ENCODE peak calls at places on chromosomes 2 and 18, in nine cellular contexts. O is astrocyte of the spinal cord, Q is lower leg skin, J is gastrocnemius medialis, N is breast epithelium, G is fibroblast of lung, W is GM12865, K is cardiac fibroblast, C is AG10803. M is an unnamed sample.

GRCh38 chr2:98545591-98545990 is 62.7 kb downstream of the COA5 start:
- DNase-seq in K (no peak), Q (no peak), O (no peak), C (no peak), W (no peak), G (no peak), J (no peak), N (no peak), M (no peak)

GRCh38 chr2:41927581-41928260 is 120.1 kb upstream of the PKDCC start:
- DNase-seq in N (no peak), O (no peak), C (no peak), G (no peak), J (no peak), W (no peak), Q (no peak), K (peak; percentile 66), M (no peak)

GRCh38 chr2:2840681-2841300 is 509.7 kb upstream of the MYT1L start:
- DNase-seq in K (no peak), C (no peak), J (no peak), O (no peak), W (no peak), G (no peak), Q (no peak), N (no peak), M (no peak)

GRCh38 chr2:150601280-150602038 is 114.0 kb upstream of the RND3 start:
- DNase-seq in W (no peak), O (peak; percentile 56), G (peak; percentile 86), C (peak; percentile 87), K (peak; percentile 79), Q (no peak), J (no peak), N (no peak), M (no peak)

GRCh38 chr18:80112623-80113248 is 3.7 kb downstream of the ADNP2 start:
- DNase-seq in C (no peak), W (no peak), O (no peak), K (peak; percentile 41), Q (no peak), J (no peak), G (peak; percentile 22), N (no peak), M (no peak)

GRCh38 chr2:117982376-117983033 is 31.4 kb downstream of the CCDC93 start:
- DNase-seq in J (no peak), W (no peak), Q (no peak), G (no peak), O (no peak), K (no peak), N (no peak), C (no peak), M (no peak)

GRCh38 chr2:132670961-132671781 is 1.2 kb upstream of the LYPD1 start:
- DNase-seq in N (no peak), J (no peak), K (peak; percentile 67), O (peak; percentile 97), W (no peak), Q (no peak), G (peak; percentile 97), C (peak; percentile 77), M (no peak)

GRCh38 chr18:22348521-22349316 is 69.0 kb downstream of the CTAGE1 start:
- DNase-seq in O (peak; percentile 62), K (peak; percentile 90), N (peak; percentile 67), W (no peak), C (peak; percentile 63), Q (no peak), J (no peak), G (peak; percentile 87), M (no peak)

GRCh38 chr2:222736301-222736700 is 64.8 kb downstream of the MOGAT1 start:
- DNase-seq in C (peak; percentile 49), K (peak; percentile 63), Q (no peak), G (peak; percentile 66), W (no peak), J (no peak), N (no peak), O (no peak), M (no peak)

GRCh38 chr2:224876522-224876921 is 160.4 kb upstream of the CCDC195 start:
- DNase-seq in N (no peak), J (no peak), Q (no peak), C (no peak), G (no peak), W (no peak), K (no peak), O (no peak), M (no peak)

GRCh38 chr2:193584001-193584400 is 1389.3 kb upstream of the TMEFF2 start:
- DNase-seq in J (no peak), G (peak; percentile 14), O (peak; percentile 32), Q (no peak), C (no peak), K (no peak), N (no peak), W (no peak), M (no peak)

GRCh38 chr18:57202881-57203280 is 56.0 kb downstream of the BOD1L2 start:
- DNase-seq in C (no peak), G (no peak), O (no peak), K (no peak), J (no peak), W (no peak), Q (no peak), N (no peak), M (no peak)

GRCh38 chr2:68762665-68763064 is 28.1 kb downstream of the ARHGAP25 start:
- DNase-seq in C (no peak), J (no peak), W (peak; percentile 59), O (no peak), N (no peak), Q (no peak), G (peak; percentile 85), K (peak; percentile 71), M (no peak)
- H3K4me3 ChIP-seq in C (no peak overlapping the region), J (no peak overlapping the region), W (no peak overlapping the region), O (no peak overlapping the region), N (no peak overlapping the region), Q (no peak overlapping the region), G (no peak overlapping the region), K (no peak overlapping the region), M (no peak overlapping the region)

DNA sequence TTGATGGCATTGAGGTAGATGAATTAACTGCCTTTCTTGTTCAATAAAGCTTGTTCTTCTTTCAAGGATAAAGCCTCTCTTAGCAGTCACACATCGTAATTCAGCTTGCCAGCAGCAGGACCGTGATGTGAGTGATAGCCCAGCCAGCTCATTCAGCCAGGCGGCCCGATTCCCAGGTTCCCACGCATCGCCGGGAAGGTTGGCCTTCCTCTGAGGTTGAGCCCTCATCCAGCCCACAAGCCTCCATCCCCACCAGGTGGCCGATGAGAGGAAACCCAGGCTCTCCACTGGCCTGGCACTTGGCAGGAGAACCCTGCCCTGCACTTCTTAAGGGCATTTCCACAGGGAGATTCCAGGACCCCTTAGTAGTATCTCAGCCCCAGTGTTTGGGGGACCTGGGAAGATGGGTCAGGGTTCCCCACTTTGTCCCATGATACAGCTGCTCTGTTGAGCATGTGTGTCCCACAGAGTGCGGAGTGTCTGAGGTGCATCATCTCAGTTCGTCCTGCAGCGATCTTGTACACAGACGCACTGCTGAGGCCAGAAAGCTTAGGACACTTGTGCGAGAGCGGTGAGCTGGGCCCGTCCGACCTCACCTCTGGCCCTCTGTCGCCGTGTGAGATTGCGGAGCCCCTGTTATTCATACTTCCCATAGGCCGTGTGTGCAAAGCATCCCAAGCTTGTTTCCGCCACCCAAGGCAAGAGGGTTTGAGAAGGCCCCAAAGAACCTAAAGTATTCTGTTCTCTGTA is 4.9 kb downstream of the AGAP1 start:
- DNase-seq in N (no peak), C (no peak), G (peak; percentile 56), K (no peak), J (no peak), Q (no peak), W (no peak), O (peak; percentile 37), M (no peak)
- TF ChIP-seq CTCF in N (peak; percentile 16), C (no peak), G (no peak), K (no peak), J (no peak), Q (no peak), W (no peak), O (peak; percentile 26), M (no peak)

GRCh38 chr2:230220347-230220969 is 674 bp upstream of the SP110 start:
- DNase-seq in G (no peak), K (no peak), W (no peak), N (no peak), Q (no peak), J (no peak), O (no peak), C (no peak), M (no peak)

GRCh38 chr2:230219419-230220331 is at the start of gene SP110:
- DNase-seq in G (peak; percentile 88), C (peak; percentile 85), K (peak; percentile 92), Q (peak; percentile 89), J (peak; percentile 54), N (peak; percentile 88), W (peak; percentile 91), O (peak; percentile 88), M (peak; percentile 70)

GRCh38 chr2:230216489-230216888 is 3.3 kb downstream of the SP110 start:
- DNase-seq in K (no peak), J (no peak), G (no peak), W (no peak), O (no peak), C (no peak), Q (no peak), N (no peak), M (no peak)

GRCh38 chr2:230217424-230217823 is 2.4 kb downstream of the SP110 start:
- DNase-seq in C (no peak), K (no peak), Q (no peak), N (no peak), G (no peak), W (peak; percentile 25), J (no peak), O (no peak), M (no peak)

GRCh38 chr2:230218411-230218810 is 1.4 kb downstream of the SP110 start:
- DNase-seq in G (no peak), C (no peak), J (no peak), K (peak; percentile 2), W (peak; percentile 46), Q (no peak), N (no peak), O (no peak), M (no peak)
- H3K4me3 ChIP-seq in G (peak overlapping the region; percentile 88), C (no peak overlapping the region), J (peak overlapping the region; percentile 69), K (no peak overlapping the region), W (peak overlapping the region; percentile 61), Q (no peak overlapping the region), N (peak overlapping the region; percentile 68), O (no peak overlapping the region), M (peak overlapping the region; percentile 69)

GRCh38 chr2:241151934-241152660 is 1.8 kb downstream of the PPP1R7 start:
- DNase-seq in N (no peak), Q (no peak), J (no peak), G (peak; percentile 5), C (no peak), O (no peak), K (no peak), W (no peak), M (no peak)

GRCh38 chr2:241149675-241149924 is 328 bp upstream of the PASK start:
- DNase-seq in Q (no peak), C (no peak), G (no peak), N (no peak), J (no peak), O (no peak), K (no peak), W (no peak), M (no peak)

GRCh38 chr2:241149925-241150659 is at the start of gene PPP1R7:
- DNase-seq in W (peak; percentile 97), Q (peak; percentile 94), G (peak; percentile 88), N (peak; percentile 94), K (peak; percentile 94), O (peak; percentile 95), J (peak; percentile 90), C (peak; percentile 88), M (peak; percentile 83)

GRCh38 chr2:241148891-241149674 is at the start of gene PASK:
- DNase-seq in C (peak; percentile 86), G (peak; percentile 91), N (peak; percentile 93), W (peak; percentile 97), O (peak; percentile 93), J (peak; percentile 93), Q (peak; percentile 96), K (peak; percentile 95), M (peak; percentile 92)

GRCh38 chr2:241150660-241151530 is 628 bp downstream of the PPP1R7 start:
- DNase-seq in W (no peak), G (peak; percentile 20), N (no peak), J (no peak), Q (peak; percentile 27), O (no peak), C (no peak), K (peak; percentile 13), M (no peak)
- TF ChIP-seq CTCF in W (no peak), G (no peak), N (no peak), J (no peak), Q (no peak), O (no peak), C (no peak), K (no peak), M (no peak)